ENCODE peak calls at places on chromosome 6, in ten cellular contexts. One of them, this sample, is unnamed.

GRCh38 chr6:163419413-163420314 is 5.1 kb downstream of the QKI start:
- DNase-seq in GM19239: no peak
- DNase-seq in hepatocyte: no peak
- DNase-seq in AG09319: peak; percentile 35
- DNase-seq in Daoy: no peak
- DNase-seq in cardiac fibroblast: no peak
- DNase-seq in H1: no peak
- DNase-seq in heart right ventricle: no peak
- DNase-seq in HFF-Myc: no peak
- DNase-seq in neuronal stem cell: no peak
- DNase-seq in this sample: no peak

GRCh38 chr6:3318226-3318625 is 59.5 kb downstream of the PSMG4 start:
- DNase-seq in GM19239: no peak
- DNase-seq in hepatocyte: no peak
- DNase-seq in AG09319: no peak
- DNase-seq in Daoy: no peak
- DNase-seq in cardiac fibroblast: no peak
- DNase-seq in H1: no peak
- DNase-seq in heart right ventricle: no peak
- DNase-seq in HFF-Myc: no peak
- DNase-seq in neuronal stem cell: no peak
- DNase-seq in this sample: no peak

GRCh38 chr6:127971945-127972391 is 71.1 kb upstream of the THEMIS start:
- DNase-seq in GM19239: no peak
- DNase-seq in hepatocyte: no peak
- DNase-seq in AG09319: no peak
- DNase-seq in Daoy: peak; percentile 65
- DNase-seq in cardiac fibroblast: peak; percentile 21
- DNase-seq in H1: no peak
- DNase-seq in heart right ventricle: no peak
- DNase-seq in HFF-Myc: peak; percentile 47
- DNase-seq in neuronal stem cell: no peak
- DNase-seq in this sample: peak; percentile 86

GRCh38 chr6:152380351-152380767 is 256.8 kb downstream of the SYNE1 start:
- DNase-seq in GM19239: no peak
- DNase-seq in hepatocyte: peak; percentile 60
- DNase-seq in AG09319: no peak
- DNase-seq in Daoy: peak; percentile 52
- DNase-seq in cardiac fibroblast: peak; percentile 85
- DNase-seq in H1: no peak
- DNase-seq in heart right ventricle: peak; percentile 36
- DNase-seq in HFF-Myc: peak; percentile 29
- DNase-seq in neuronal stem cell: no peak
- DNase-seq in this sample: peak; percentile 52

GRCh38 chr6:83371428-83371827 is 59.4 kb downstream of the ME1 start:
- DNase-seq in GM19239: no peak
- DNase-seq in hepatocyte: no peak
- DNase-seq in AG09319: peak; percentile 36
- DNase-seq in Daoy: no peak
- DNase-seq in cardiac fibroblast: peak; percentile 81
- DNase-seq in H1: no peak
- DNase-seq in heart right ventricle: no peak
- DNase-seq in HFF-Myc: no peak
- DNase-seq in neuronal stem cell: no peak
- DNase-seq in this sample: no peak

GRCh38 chr6:159762681-159763293 is 942 bp downstream of the ACAT2 start:
- DNase-seq in GM19239: peak; percentile 6
- DNase-seq in hepatocyte: peak; percentile 57
- DNase-seq in AG09319: no peak
- DNase-seq in Daoy: no peak
- DNase-seq in cardiac fibroblast: peak; percentile 16
- DNase-seq in H1: no peak
- DNase-seq in heart right ventricle: peak; percentile 19
- DNase-seq in HFF-Myc: no peak
- DNase-seq in neuronal stem cell: no peak
- DNase-seq in this sample: no peak

GRCh38 chr6:18363746-18364145 is 23.4 kb upstream of the RNF144B start:
- DNase-seq in GM19239: no peak
- DNase-seq in hepatocyte: no peak
- DNase-seq in AG09319: no peak
- DNase-seq in Daoy: no peak
- DNase-seq in cardiac fibroblast: no peak
- DNase-seq in H1: no peak
- DNase-seq in heart right ventricle: no peak
- DNase-seq in HFF-Myc: no peak
- DNase-seq in neuronal stem cell: peak; percentile 27
- DNase-seq in this sample: no peak

GRCh38 chr6:6438286-6438685 is 117.8 kb upstream of the F13A1 start:
- DNase-seq in GM19239: no peak
- DNase-seq in hepatocyte: no peak
- DNase-seq in AG09319: no peak
- DNase-seq in Daoy: no peak
- DNase-seq in cardiac fibroblast: no peak
- DNase-seq in H1: no peak
- DNase-seq in heart right ventricle: no peak
- DNase-seq in HFF-Myc: no peak
- DNase-seq in neuronal stem cell: no peak
- DNase-seq in this sample: no peak

GRCh38 chr6:67285770-67286495 is 1349.1 kb upstream of the ADGRB3 start:
- DNase-seq in GM19239: no peak
- DNase-seq in hepatocyte: no peak
- DNase-seq in AG09319: no peak
- DNase-seq in Daoy: no peak
- DNase-seq in cardiac fibroblast: peak; percentile 23
- DNase-seq in H1: no peak
- DNase-seq in heart right ventricle: no peak
- DNase-seq in HFF-Myc: no peak
- DNase-seq in neuronal stem cell: no peak
- DNase-seq in this sample: no peak

GRCh38 chr6:100283288-100283687 is 181.4 kb downstream of the SIM1 start:
- DNase-seq in GM19239: no peak
- DNase-seq in hepatocyte: peak; percentile 8
- DNase-seq in AG09319: no peak
- DNase-seq in Daoy: peak; percentile 81
- DNase-seq in cardiac fibroblast: peak; percentile 40
- DNase-seq in H1: no peak
- DNase-seq in heart right ventricle: no peak
- DNase-seq in HFF-Myc: peak; percentile 33
- DNase-seq in neuronal stem cell: no peak
- DNase-seq in this sample: peak; percentile 57

GRCh38 chr6:83169511-83169910 is 23.6 kb downstream of the PGM3 start:
- DNase-seq in GM19239: no peak
- DNase-seq in hepatocyte: no peak
- DNase-seq in AG09319: no peak
- DNase-seq in Daoy: no peak
- DNase-seq in cardiac fibroblast: no peak
- DNase-seq in H1: no peak
- DNase-seq in heart right ventricle: no peak
- DNase-seq in HFF-Myc: no peak
- DNase-seq in neuronal stem cell: no peak
- DNase-seq in this sample: no peak

GRCh38 chr6:166998256-166999144 is 697 bp upstream of the CEP43 start:
- DNase-seq in GM19239: no peak
- DNase-seq in hepatocyte: peak; percentile 39
- DNase-seq in AG09319: no peak
- DNase-seq in Daoy: peak; percentile 9
- DNase-seq in cardiac fibroblast: no peak
- DNase-seq in H1: no peak
- DNase-seq in heart right ventricle: peak; percentile 13
- DNase-seq in HFF-Myc: no peak
- DNase-seq in neuronal stem cell: peak; percentile 21
- DNase-seq in this sample: no peak

GRCh38 chr6:97085772-97086171 is 161.2 kb downstream of the KLHL32 start:
- DNase-seq in GM19239: no peak
- DNase-seq in hepatocyte: no peak
- DNase-seq in AG09319: no peak
- DNase-seq in Daoy: no peak
- DNase-seq in cardiac fibroblast: no peak
- DNase-seq in H1: no peak
- DNase-seq in heart right ventricle: no peak
- DNase-seq in HFF-Myc: no peak
- DNase-seq in neuronal stem cell: no peak
- DNase-seq in this sample: no peak

GRCh38 chr6:69449887-69450286 is 346.9 kb downstream of the LMBRD1 start:
- DNase-seq in GM19239: no peak
- DNase-seq in hepatocyte: no peak
- DNase-seq in AG09319: no peak
- DNase-seq in Daoy: no peak
- DNase-seq in cardiac fibroblast: no peak
- DNase-seq in H1: no peak
- DNase-seq in heart right ventricle: no peak
- DNase-seq in HFF-Myc: no peak
- DNase-seq in neuronal stem cell: no peak
- DNase-seq in this sample: no peak

GRCh38 chr6:31734703-31735500 is 1.4 kb downstream of the CLIC1 start:
- DNase-seq in GM19239: peak; percentile 61
- DNase-seq in hepatocyte: peak; percentile 78
- DNase-seq in AG09319: no peak
- DNase-seq in Daoy: peak; percentile 95
- DNase-seq in cardiac fibroblast: peak; percentile 62
- DNase-seq in H1: peak; percentile 56
- DNase-seq in heart right ventricle: peak; percentile 79
- DNase-seq in HFF-Myc: no peak
- DNase-seq in neuronal stem cell: peak; percentile 57
- DNase-seq in this sample: peak; percentile 66

GRCh38 chr6:87670707-87671106 is 31.3 kb downstream of the AKIRIN2 start:
- DNase-seq in GM19239: no peak
- DNase-seq in hepatocyte: no peak
- DNase-seq in AG09319: no peak
- DNase-seq in Daoy: no peak
- DNase-seq in cardiac fibroblast: no peak
- DNase-seq in H1: no peak
- DNase-seq in heart right ventricle: no peak
- DNase-seq in HFF-Myc: no peak
- DNase-seq in neuronal stem cell: no peak
- DNase-seq in this sample: no peak

GRCh38 chr6:112443118-112443641 is 96.0 kb downstream of the RFPL4B start:
- DNase-seq in GM19239: no peak
- DNase-seq in hepatocyte: no peak
- DNase-seq in AG09319: peak; percentile 46
- DNase-seq in Daoy: no peak
- DNase-seq in cardiac fibroblast: no peak
- DNase-seq in H1: no peak
- DNase-seq in heart right ventricle: no peak
- DNase-seq in HFF-Myc: no peak
- DNase-seq in neuronal stem cell: peak; percentile 12
- DNase-seq in this sample: no peak

GRCh38 chr6:151044465-151045441 is 179.3 kb downstream of the MTHFD1L start:
- DNase-seq in GM19239: no peak
- DNase-seq in hepatocyte: peak; percentile 75
- DNase-seq in AG09319: peak; percentile 70
- DNase-seq in Daoy: peak; percentile 97
- DNase-seq in cardiac fibroblast: peak; percentile 90
- DNase-seq in H1: no peak
- DNase-seq in heart right ventricle: peak; percentile 70
- DNase-seq in HFF-Myc: no peak
- DNase-seq in neuronal stem cell: no peak
- DNase-seq in this sample: no peak

GRCh38 chr6:25961619-25962367 is 809 bp upstream of the TRIM38 start:
- DNase-seq in GM19239: no peak
- DNase-seq in hepatocyte: no peak
- DNase-seq in AG09319: no peak
- DNase-seq in Daoy: no peak
- DNase-seq in cardiac fibroblast: no peak
- DNase-seq in H1: no peak
- DNase-seq in heart right ventricle: no peak
- DNase-seq in HFF-Myc: no peak
- DNase-seq in neuronal stem cell: no peak
- DNase-seq in this sample: no peak

GRCh38 chr6:73983367-73983766 is 287.4 kb downstream of the CD109 start:
- DNase-seq in GM19239: no peak
- DNase-seq in hepatocyte: no peak
- DNase-seq in AG09319: no peak
- DNase-seq in Daoy: no peak
- DNase-seq in cardiac fibroblast: no peak
- DNase-seq in H1: no peak
- DNase-seq in heart right ventricle: no peak
- DNase-seq in HFF-Myc: no peak
- DNase-seq in neuronal stem cell: no peak
- DNase-seq in this sample: peak; percentile 29

GRCh38 chr6:26597821-26598220 is 1.1 kb downstream of the ABT1 start:
- DNase-seq in GM19239: no peak
- DNase-seq in hepatocyte: no peak
- DNase-seq in AG09319: no peak
- DNase-seq in Daoy: no peak
- DNase-seq in cardiac fibroblast: no peak
- DNase-seq in H1: no peak
- DNase-seq in heart right ventricle: no peak
- DNase-seq in HFF-Myc: no peak
- DNase-seq in neuronal stem cell: no peak
- DNase-seq in this sample: no peak

GRCh38 chr6:1770435-1770843 is 160.7 kb downstream of the FOXC1 start:
- DNase-seq in GM19239: peak; percentile 14
- DNase-seq in hepatocyte: no peak
- DNase-seq in AG09319: no peak
- DNase-seq in Daoy: peak; percentile 77
- DNase-seq in cardiac fibroblast: no peak
- DNase-seq in H1: no peak
- DNase-seq in heart right ventricle: no peak
- DNase-seq in HFF-Myc: no peak
- DNase-seq in neuronal stem cell: no peak
- DNase-seq in this sample: no peak

GRCh38 chr6:113339173-113339572 is 518.0 kb upstream of the MARCKS start:
- DNase-seq in GM19239: no peak
- DNase-seq in hepatocyte: no peak
- DNase-seq in AG09319: no peak
- DNase-seq in Daoy: no peak
- DNase-seq in cardiac fibroblast: no peak
- DNase-seq in H1: no peak
- DNase-seq in heart right ventricle: no peak
- DNase-seq in HFF-Myc: no peak
- DNase-seq in neuronal stem cell: no peak
- DNase-seq in this sample: no peak

This sample was measured in HS-27A.